ENCODE peak calls at places on chromosomes 13 and 19, in ten cellular contexts. C is colonic mucosa; V is Peyer's patch; N is choroid plexus epithelial cell; Z is CD8-positive, alpha-beta T cell; T is fibroblast of lung; L is IMR-90; U is AG04449; S is HFF-Myc; Y is AG09309. R is an unnamed sample.

GRCh38 chr19:21398851-21399250 is 1.9 kb downstream of the ZNF493 start:
- DNase-seq in C (no peak), V (no peak), N (peak), Z (no peak), T (peak), L (peak), U (no peak), S (no peak), Y (peak), R (no peak)

GRCh38 chr13:28575200-28575599 is 80.3 kb upstream of the FLT1 start:
- DNase-seq in C (peak), V (peak), N (no peak), Z (no peak), T (no peak), L (no peak), U (no peak), S (no peak), Y (no peak), R (no peak)

GRCh38 chr13:41597348-41598041 is 140.1 kb downstream of the RGCC start:
- DNase-seq in C (no peak), V (no peak), N (peak), Z (no peak), T (peak), L (peak), U (no peak), S (no peak), Y (no peak), R (peak)

GRCh38 chr13:80436571-80437169 is 95.7 kb upstream of the SPRY2 start:
- DNase-seq in C (no peak), V (no peak), N (peak), Z (no peak), T (peak), L (no peak), U (no peak), S (no peak), Y (no peak), R (peak)

GRCh38 chr19:7326105-7326877 is 22.4 kb upstream of the ARHGEF18 start:
- DNase-seq in C (peak), V (peak), N (peak), Z (no peak), T (no peak), L (no peak), U (no peak), S (no peak), Y (no peak), R (peak)

GRCh38 chr13:62337109-62337880 is 921.6 kb upstream of the PCDH20 start:
- DNase-seq in C (no peak), V (no peak), N (peak), Z (no peak), T (no peak), L (no peak), U (no peak), S (no peak), Y (no peak), R (no peak)

GRCh38 chr19:35223856-35224505 is 4.6 kb downstream of the FAM187B start:
- DNase-seq in C (no peak), V (peak), N (peak), Z (no peak), T (no peak), L (no peak), U (no peak), S (peak), Y (no peak), R (no peak)

GRCh38 chr13:35675651-35676050 is 199.2 kb upstream of the MAB21L1 start:
- DNase-seq in C (no peak), V (no peak), N (no peak), Z (no peak), T (no peak), L (no peak), U (no peak), S (no peak), Y (no peak), R (no peak)

GRCh38 chr13:99467764-99468163 is 33.5 kb upstream of the TM9SF2 start:
- DNase-seq in C (no peak), V (no peak), N (peak), Z (no peak), T (peak), L (peak), U (no peak), S (no peak), Y (peak), R (peak)

GRCh38 chr19:6226444-6227155 is 53.2 kb downstream of the MLLT1 start:
- DNase-seq in C (no peak), V (no peak), N (no peak), Z (no peak), T (no peak), L (no peak), U (no peak), S (no peak), Y (no peak), R (no peak)

GRCh38 chr13:83221813-83222241 is 660.4 kb downstream of the SLITRK1 start:
- DNase-seq in C (no peak), V (no peak), N (peak), Z (no peak), T (peak), L (peak), U (peak), S (peak), Y (peak), R (peak)

GRCh38 chr13:113157929-113158747 is at the start of gene PROZ:
- DNase-seq in C (no peak), V (no peak), N (no peak), Z (no peak), T (no peak), L (no peak), U (no peak), S (no peak), Y (no peak), R (no peak)

GRCh38 chr13:97435794-97436193 is 1.8 kb downstream of the RAP2A start:
- DNase-seq in C (no peak), V (no peak), N (peak), Z (no peak), T (peak), L (no peak), U (no peak), S (no peak), Y (no peak), R (peak)

GRCh38 chr13:75492389-75492788 is 10.4 kb upstream of the TBC1D4 start:
- DNase-seq in C (no peak), V (no peak), N (peak), Z (no peak), T (peak), L (peak), U (peak), S (no peak), Y (no peak), R (peak)

GRCh38 chr19:53894736-53895135 is 12.7 kb downstream of the PRKCG start:
- DNase-seq in C (no peak), V (no peak), N (no peak), Z (no peak), T (no peak), L (no peak), U (no peak), S (no peak), Y (no peak), R (no peak)

GRCh38 chr13:43289458-43290255 is 266.3 kb downstream of the DNAJC15 start:
- DNase-seq in C (no peak), V (no peak), N (peak), Z (no peak), T (peak), L (peak), U (no peak), S (no peak), Y (no peak), R (no peak)

GRCh38 chr13:107678075-107678689 is 537.2 kb downstream of the LIG4 start:
- DNase-seq in C (no peak), V (no peak), N (peak), Z (no peak), T (peak), L (peak), U (no peak), S (no peak), Y (peak), R (no peak)

GRCh38 chr19:39031368-39032163 is 783 bp downstream of the FBXO27 start:
- DNase-seq in C (peak), V (peak), N (peak), Z (peak), T (peak), L (no peak), U (no peak), S (no peak), Y (no peak), R (peak)

GRCh38 chr13:37701306-37701705 is 102.7 kb upstream of the POSTN start:
- DNase-seq in C (no peak), V (no peak), N (peak), Z (no peak), T (peak), L (peak), U (no peak), S (no peak), Y (peak), R (peak)

GRCh38 chr13:40181203-40181845 is 485.1 kb downstream of the FOXO1 start:
- DNase-seq in C (no peak), V (no peak), N (peak), Z (no peak), T (peak), L (peak), U (no peak), S (peak), Y (peak), R (peak)

GRCh38 chr13:90485441-90485840 is 862.0 kb upstream of the MIR17HG start:
- DNase-seq in C (no peak), V (no peak), N (peak), Z (no peak), T (peak), L (peak), U (peak), S (peak), Y (peak), R (peak)

GRCh38 chr19:50549927-50550593 is 18.2 kb downstream of the LRRC4B start:
- DNase-seq in C (no peak), V (no peak), N (no peak), Z (no peak), T (no peak), L (no peak), U (no peak), S (no peak), Y (no peak), R (no peak)

GRCh38 chr13:35648109-35648508 is 171.6 kb upstream of the MAB21L1 start:
- DNase-seq in C (no peak), V (no peak), N (peak), Z (no peak), T (peak), L (peak), U (no peak), S (no peak), Y (no peak), R (peak)

GRCh38 chr19:45468159-45468651 is 409 bp downstream of the FOSB start:
- DNase-seq in C (peak), V (peak), N (peak), Z (peak), T (no peak), L (no peak), U (no peak), S (no peak), Y (no peak), R (no peak)

GRCh38 chr19:5456130-5456835 is 1.1 kb downstream of the ZNRF4 start:
- DNase-seq in C (no peak), V (no peak), N (no peak), Z (no peak), T (no peak), L (no peak), U (no peak), S (no peak), Y (no peak), R (no peak)

GRCh38 chr13:60397693-60398437 is 845 bp downstream of the TDRD3 start:
- DNase-seq in C (peak), V (peak), N (peak), Z (peak), T (peak), L (peak), U (no peak), S (no peak), Y (peak), R (peak)

GRCh38 chr13:20127563-20128458 is 33.0 kb downstream of the GJA3 start:
- DNase-seq in C (peak), V (peak), N (peak), Z (no peak), T (peak), L (peak), U (no peak), S (no peak), Y (no peak), R (peak)

GRCh38 chr19:29086182-29086581 is 126.8 kb downstream of the UQCRFS1 start:
- DNase-seq in C (no peak), V (no peak), N (no peak), Z (no peak), T (no peak), L (no peak), U (no peak), S (no peak), Y (no peak), R (no peak)

GRCh38 chr13:68727165-68727564 is 1380.5 kb upstream of the ATXN8OS start:
- DNase-seq in C (no peak), V (no peak), N (no peak), Z (no peak), T (peak), L (peak), U (no peak), S (no peak), Y (no peak), R (peak)

GRCh38 chr13:95154441-95154886 is 146.8 kb downstream of the ABCC4 start:
- DNase-seq in C (no peak), V (no peak), N (no peak), Z (no peak), T (peak), L (no peak), U (no peak), S (no peak), Y (no peak), R (no peak)

GRCh38 chr19:23263396-23263795 is 13.2 kb upstream of the ZNF724 start:
- DNase-seq in C (no peak), V (no peak), N (no peak), Z (no peak), T (no peak), L (no peak), U (no peak), S (no peak), Y (no peak), R (no peak)

GRCh38 chr13:61884830-61885229 is 469.2 kb upstream of the PCDH20 start:
- DNase-seq in C (no peak), V (no peak), N (no peak), Z (no peak), T (no peak), L (no peak), U (no peak), S (no peak), Y (no peak), R (no peak)

GRCh38 chr13:40232321-40232720 is 434.1 kb downstream of the FOXO1 start:
- DNase-seq in C (no peak), V (no peak), N (no peak), Z (no peak), T (no peak), L (no peak), U (no peak), S (no peak), Y (no peak), R (no peak)

GRCh38 chr13:86665842-86666241 is 866.6 kb upstream of the SLITRK6 start:
- DNase-seq in C (no peak), V (no peak), N (no peak), Z (no peak), T (no peak), L (no peak), U (no peak), S (no peak), Y (no peak), R (no peak)
- H3K4me3 ChIP-seq in C (no peak), V (no peak), N (no peak), Z (no peak), T (no peak), L (no peak), U (no peak), S (no peak), Y (no peak), R (no peak)

DNA sequence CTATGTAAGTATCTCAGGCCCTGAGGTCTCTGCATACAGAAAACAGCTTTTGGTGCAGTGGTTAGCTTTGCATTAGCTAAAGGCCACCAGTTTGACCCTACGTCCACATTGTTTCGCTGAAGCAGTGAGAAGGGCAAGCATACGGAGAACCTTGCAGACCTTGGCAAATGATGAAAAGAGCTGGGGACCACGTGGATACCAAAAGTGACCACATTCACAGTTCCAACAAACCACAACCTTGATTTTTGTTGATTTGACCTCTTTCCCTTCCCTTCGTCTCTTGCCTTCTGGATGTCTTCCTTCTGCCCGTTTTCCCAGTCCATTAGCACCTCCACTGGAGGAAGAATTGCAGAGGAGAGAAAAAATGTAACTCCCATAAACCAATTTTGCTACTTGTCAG is 293.8 kb upstream of the HTR2A start:
- DNase-seq in C (no peak), V (no peak), N (peak), Z (no peak), T (peak), L (no peak), U (no peak), S (no peak), Y (no peak), R (peak)
- TF ChIP-seq CTCF in C (no peak), V (no peak), N (peak), Z (no peak), T (no peak), L (no peak), U (no peak), S (no peak), Y (no peak), R (no peak)

DNA sequence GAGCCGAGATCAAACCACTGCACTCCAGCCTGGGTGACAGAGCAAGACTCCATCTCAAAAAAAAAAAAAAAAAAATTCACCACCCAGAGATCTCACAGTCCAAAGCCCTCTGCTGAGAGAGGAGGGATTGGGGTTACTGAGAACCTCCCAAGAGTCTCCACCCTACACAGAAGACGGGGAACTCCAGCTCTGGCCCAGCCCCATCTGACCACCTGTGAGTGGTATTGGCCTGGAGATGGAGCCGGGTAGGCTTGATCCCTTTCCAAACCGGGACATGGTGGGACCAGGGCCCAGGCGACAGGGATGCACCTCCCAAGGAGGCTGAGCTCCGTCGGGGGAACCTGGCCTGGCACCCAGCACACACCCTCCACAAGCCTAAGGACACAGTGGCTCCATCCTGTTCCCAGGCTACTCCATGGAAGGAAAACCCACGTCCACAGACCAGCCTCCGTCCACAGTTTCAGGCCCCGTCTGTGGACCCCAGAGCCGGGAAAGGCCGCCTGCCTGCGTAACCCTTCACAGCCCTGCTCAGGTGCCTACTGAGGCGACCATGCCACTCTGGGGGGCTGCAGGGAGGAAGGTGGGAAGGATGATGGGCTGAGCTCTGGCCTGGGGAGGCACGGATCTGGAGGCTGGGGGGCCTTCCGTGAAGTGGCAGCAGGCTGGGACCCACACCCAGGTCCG is 1.8 kb downstream of the TMEM259 start:
- DNase-seq in C (no peak), V (no peak), N (no peak), Z (no peak), T (no peak), L (no peak), U (no peak), S (no peak), Y (no peak), R (no peak)
- H3K4me3 ChIP-seq in C (peak), V (peak), N (peak), Z (peak), T (peak), L (peak), U (peak), S (peak), Y (peak), R (peak)

GRCh38 chr19:14440049-14440448 is 6.9 kb downstream of the PKN1 start:
- DNase-seq in C (peak), V (peak), N (peak), Z (peak), T (no peak), L (no peak), U (no peak), S (no peak), Y (no peak), R (no peak)
- TF ChIP-seq CTCF in C (no peak), V (no peak), N (no peak), Z (no peak), T (no peak), L (no peak), U (no peak), S (no peak), Y (no peak), R (no peak)

GRCh38 chr19:14096272-14096992 is 5.9 kb upstream of the SAMD1 start:
- DNase-seq in C (no peak), V (no peak), N (no peak), Z (no peak), T (no peak), L (no peak), U (no peak), S (no peak), Y (no peak), R (no peak)
- H3K4me3 ChIP-seq in C (no peak), V (no peak), N (no peak), Z (no peak), T (no peak), L (no peak), U (no peak), S (no peak), Y (no peak), R (no peak)

DNA sequence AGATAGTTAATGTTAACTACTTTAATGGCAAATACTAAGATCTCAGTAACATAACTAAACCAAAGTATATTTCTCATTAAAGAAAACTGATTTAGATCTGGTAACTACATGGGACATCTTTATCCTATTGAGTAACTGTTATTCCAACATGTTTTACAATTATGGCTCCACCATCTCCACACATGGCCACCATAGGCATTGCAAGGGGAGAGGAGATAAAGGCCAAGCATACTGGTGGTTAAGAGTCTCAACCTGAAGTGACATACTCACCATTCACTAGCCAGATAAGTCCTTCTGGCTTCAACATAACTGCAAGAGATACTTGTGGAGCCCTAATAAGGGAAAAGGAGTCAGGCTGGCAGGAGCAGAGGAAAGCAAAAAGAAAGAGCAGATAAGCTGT is 1586.4 kb upstream of the SPRY2 start:
- DNase-seq in C (no peak), V (no peak), N (peak), Z (no peak), T (no peak), L (no peak), U (no peak), S (no peak), Y (no peak), R (no peak)
- TF ChIP-seq CTCF in C (no peak), V (no peak), N (peak), Z (no peak), T (no peak), L (no peak), U (no peak), S (no peak), Y (no peak), R (peak)

GRCh38 chr13:31421756-31422155 is 222.0 kb downstream of the B3GLCT start:
- DNase-seq in C (no peak), V (no peak), N (no peak), Z (no peak), T (no peak), L (no peak), U (no peak), S (no peak), Y (no peak), R (no peak)
- H3K4me3 ChIP-seq in C (no peak), V (no peak), N (no peak), Z (no peak), T (no peak), L (no peak), U (no peak), S (no peak), Y (no peak), R (no peak)

GRCh38 chr19:16516923-16517610 is 20.9 kb downstream of the C19orf44 start:
- DNase-seq in C (no peak), V (no peak), N (no peak), Z (no peak), T (no peak), L (no peak), U (no peak), S (no peak), Y (no peak), R (no peak)

GRCh38 chr19:16518061-16518460 is 21.9 kb downstream of the C19orf44 start:
- DNase-seq in C (no peak), V (no peak), N (no peak), Z (no peak), T (no peak), L (no peak), U (no peak), S (no peak), Y (no peak), R (no peak)

GRCh38 chr19:16519230-16519687 is 23.0 kb downstream of the CHERP start:
- DNase-seq in C (no peak), V (no peak), N (no peak), Z (no peak), T (no peak), L (no peak), U (no peak), S (no peak), Y (no peak), R (no peak)

GRCh38 chr19:16520074-16520973 is 21.9 kb downstream of the CHERP start:
- DNase-seq in C (no peak), V (no peak), N (no peak), Z (no peak), T (no peak), L (no peak), U (no peak), S (no peak), Y (no peak), R (no peak)

GRCh38 chr19:16518483-16519229 is 22.5 kb downstream of the C19orf44 start:
- DNase-seq in C (no peak), V (no peak), N (no peak), Z (no peak), T (no peak), L (no peak), U (no peak), S (no peak), Y (no peak), R (no peak)
- TF ChIP-seq CTCF in C (no peak), V (no peak), N (peak), Z (no peak), T (peak), L (peak), U (no peak), S (peak), Y (peak), R (no peak)

R was measured in astrocyte of the spinal cord.